ENCODE peak calls at places on chromosome 13, in seven cellular contexts. A, Z, M, N, G, V and D are unnamed samples.

GRCh38 chr13:49219647-49220034 is 497 bp upstream of the MLNR start:
- DNase-seq in V (no peak), M (no peak), G (peak), A (no peak), Z (no peak), N (peak), D (no peak)

GRCh38 chr13:74767031-74767430 is 632.8 kb upstream of the KLF12 start:
- DNase-seq in N (no peak), A (no peak), G (no peak), M (no peak), Z (no peak), V (no peak), D (no peak)

GRCh38 chr13:113643593-113643992 is 14.4 kb downstream of the ATP4B start:
- DNase-seq in Z (no peak), M (no peak), N (no peak), V (no peak), A (no peak), G (no peak), D (peak)

GRCh38 chr13:46183018-46183940 is 1.3 kb upstream of the LCP1 start:
- DNase-seq in A (no peak), M (no peak), Z (no peak), N (no peak), G (no peak), V (peak), D (peak)

GRCh38 chr13:71483733-71484132 is 383.3 kb downstream of the DACH1 start:
- DNase-seq in Z (no peak), V (no peak), A (no peak), G (no peak), N (no peak), M (no peak), D (no peak)

GRCh38 chr13:19818223-19818842 is 35.6 kb upstream of the PSPC1 start:
- DNase-seq in Z (peak), A (peak), N (peak), G (peak), M (no peak), V (peak), D (peak)

GRCh38 chr13:105334211-105334610 is 1201.3 kb downstream of the EFNB2 start:
- DNase-seq in G (no peak), V (no peak), A (no peak), M (no peak), N (no peak), Z (no peak), D (no peak)

GRCh38 chr13:91406619-91407018 is 8.2 kb downstream of the GPC5 start:
- DNase-seq in V (peak), N (peak), A (no peak), M (no peak), Z (no peak), G (no peak), D (peak)

GRCh38 chr13:48585456-48585840 is 52.6 kb upstream of the RCBTB2 start:
- DNase-seq in M (no peak), N (no peak), V (no peak), A (peak), Z (no peak), G (no peak), D (no peak)

GRCh38 chr13:60837806-60838205 is 440.8 kb downstream of the TDRD3 start:
- DNase-seq in G (no peak), Z (no peak), V (no peak), N (no peak), A (no peak), M (no peak), D (no peak)

GRCh38 chr13:110047511-110047910 is 259.4 kb downstream of the COL4A1 start:
- DNase-seq in Z (no peak), M (no peak), V (no peak), N (no peak), A (peak), G (no peak), D (no peak)

GRCh38 chr13:111328803-111329410 is 8.5 kb downstream of the TEX29 start:
- DNase-seq in V (no peak), Z (no peak), N (no peak), A (no peak), G (no peak), M (no peak), D (no peak)

GRCh38 chr13:33751151-33751550 is 66.8 kb upstream of the RFC3 start:
- DNase-seq in A (no peak), V (no peak), M (no peak), N (no peak), G (no peak), Z (no peak), D (no peak)

GRCh38 chr13:27600712-27601111 is 19.6 kb downstream of the LNX2 start:
- DNase-seq in V (no peak), Z (no peak), A (no peak), G (no peak), M (no peak), N (no peak), D (no peak)

GRCh38 chr13:36674337-36675212 is 755 bp downstream of the SERTM1 start:
- DNase-seq in V (no peak), Z (no peak), N (no peak), A (no peak), G (no peak), M (no peak), D (no peak)

GRCh38 chr13:99303863-99304521 is 3.2 kb downstream of the GPR183 start:
- DNase-seq in V (peak), M (no peak), A (peak), Z (no peak), G (no peak), N (no peak), D (no peak)

GRCh38 chr13:44364019-44364418 is 9.6 kb upstream of the SERP2 start:
- DNase-seq in M (no peak), A (no peak), V (no peak), Z (no peak), N (no peak), G (no peak), D (no peak)

GRCh38 chr13:101965096-101965495 is 436.8 kb downstream of the FGF14 start:
- DNase-seq in Z (no peak), N (no peak), M (no peak), V (no peak), G (no peak), A (no peak), D (no peak)

GRCh38 chr13:30915691-30916541 is 9.8 kb downstream of the MEDAG start:
- DNase-seq in M (no peak), Z (no peak), A (no peak), G (no peak), N (no peak), V (no peak), D (no peak)

GRCh38 chr13:110565296-110565695 is 3.8 kb upstream of the RAB20 start:
- DNase-seq in N (peak), M (no peak), Z (no peak), A (no peak), G (no peak), V (no peak), D (peak)

GRCh38 chr13:110882228-110882627 is 32.6 kb downstream of the ANKRD10 start:
- DNase-seq in V (no peak), Z (no peak), G (no peak), M (no peak), N (no peak), A (no peak), D (no peak)

GRCh38 chr13:28329395-28330158 is 165.4 kb downstream of the FLT1 start:
- DNase-seq in M (no peak), N (no peak), G (no peak), V (no peak), Z (no peak), A (peak), D (no peak)

GRCh38 chr13:78413887-78414553 is 189.3 kb downstream of the POU4F1 start:
- DNase-seq in A (no peak), M (no peak), V (no peak), G (no peak), Z (no peak), N (no peak), D (no peak)

GRCh38 chr13:49086711-49087110 is 111.0 kb downstream of the FNDC3A start:
- DNase-seq in N (no peak), Z (no peak), M (no peak), V (no peak), A (no peak), G (no peak), D (no peak)

GRCh38 chr13:38684714-38685113 is 2.2 kb upstream of the FREM2 start:
- DNase-seq in V (no peak), G (no peak), A (no peak), M (no peak), Z (no peak), N (no peak), D (no peak)

GRCh38 chr13:87235621-87236020 is 435.6 kb upstream of the SLITRK5 start:
- DNase-seq in N (no peak), M (no peak), V (no peak), Z (no peak), A (no peak), G (no peak), D (no peak)

GRCh38 chr13:21458457-21458815 is 667 bp downstream of the ZDHHC20 start:
- DNase-seq in G (no peak), V (peak), A (peak), Z (peak), M (peak), N (peak), D (peak)

GRCh38 chr13:77698211-77699058 is 948 bp downstream of the SLAIN1 start:
- DNase-seq in M (peak), G (peak), A (peak), N (peak), Z (peak), V (peak), D (peak)

GRCh38 chr13:73365240-73365639 is 306.4 kb downstream of the KLF5 start:
- DNase-seq in M (no peak), N (no peak), A (no peak), Z (no peak), V (no peak), G (no peak), D (no peak)

GRCh38 chr13:96636310-96636709 is 358.0 kb downstream of the OXGR1 start:
- DNase-seq in M (no peak), A (no peak), V (no peak), N (no peak), G (no peak), Z (no peak), D (no peak)

GRCh38 chr13:98798849-98799645 is 46.6 kb upstream of the SLC15A1 start:
- DNase-seq in Z (no peak), N (no peak), M (no peak), G (no peak), A (no peak), V (no peak), D (no peak)

GRCh38 chr13:25455146-25455545 is 83.4 kb downstream of the ATP8A2 start:
- DNase-seq in N (no peak), Z (no peak), V (no peak), G (no peak), M (no peak), A (no peak), D (no peak)

GRCh38 chr13:64912141-64912540 is 2318.0 kb downstream of the PCDH9 start:
- DNase-seq in Z (no peak), M (no peak), A (no peak), N (no peak), G (no peak), V (no peak), D (no peak)

GRCh38 chr13:46641274-46642081 is 88.5 kb downstream of the LRCH1 start:
- DNase-seq in M (no peak), V (peak), A (peak), Z (no peak), G (no peak), N (no peak), D (no peak)